ENCODE peak calls at places on chromosomes 11 and 22, in four cellular contexts. Y is pancreas, H is colonic mucosa, C is fibroblast of mammary gland. T is an unnamed sample.
A peak's percentile ranks its signal among the peaks of the same experiment; 100 is the strongest.

GRCh38 chr11:83192846-83193245 is 666 bp upstream of the ANKRD42 start:
- DNase-seq in Y (no peak), C (no peak), H (no peak), T (peak; percentile 54)

GRCh38 chr22:46071451-46072029 is 78.8 kb upstream of the PPARA start:
- DNase-seq in C (peak; percentile 94), Y (peak; percentile 90), H (peak; percentile 94), T (peak; percentile 96)

GRCh38 chr11:43518407-43519165 is 159.9 kb downstream of the TTC17 start:
- DNase-seq in Y (no peak), H (no peak), C (peak; percentile 19), T (no peak)

GRCh38 chr11:108933630-108934029 is 268.8 kb downstream of the DDX10 start:
- DNase-seq in H (no peak), Y (no peak), C (peak; percentile 64), T (peak; percentile 69)

GRCh38 chr11:7612661-7613393 is 60.5 kb downstream of the CYB5R2 start:
- DNase-seq in H (no peak), C (no peak), Y (peak; percentile 26), T (peak; percentile 12)

GRCh38 chr11:105937738-105938137 is 84.3 kb downstream of the MSANTD4 start:
- DNase-seq in H (no peak), C (peak; percentile 5), Y (no peak), T (no peak)

GRCh38 chr22:45709866-45710265 is 38.2 kb downstream of the ATXN10 start:
- DNase-seq in H (no peak), Y (no peak), C (peak; percentile 81), T (peak; percentile 44)

GRCh38 chr22:43441216-43441615 is 29.4 kb downstream of the MPPED1 start:
- DNase-seq in C (no peak), Y (no peak), H (no peak), T (no peak)

GRCh38 chr11:71364176-71364671 is 84.0 kb downstream of the DHCR7 start:
- DNase-seq in H (no peak), C (no peak), Y (no peak), T (no peak)

GRCh38 chr22:42562282-42562681 is 8.5 kb downstream of the SERHL2 start:
- DNase-seq in C (no peak), Y (no peak), H (peak; percentile 40), T (no peak)

GRCh38 chr11:26231252-26231661 is 100.7 kb upstream of the ANO3 start:
- DNase-seq in H (no peak), Y (no peak), C (peak; percentile 98), T (peak; percentile 45)

GRCh38 chr11:108497317-108498045 is 703 bp downstream of the POGLUT3 start:
- DNase-seq in C (peak; percentile 99), H (peak; percentile 86), Y (peak; percentile 83), T (peak; percentile 100)

GRCh38 chr11:127528297-127528696 is 527.7 kb upstream of the KIRREL3 start:
- DNase-seq in Y (no peak), C (no peak), H (no peak), T (no peak)

GRCh38 chr11:20966489-20966888 is 297.1 kb downstream of the NELL1 start:
- DNase-seq in Y (no peak), H (no peak), C (no peak), T (no peak)
- TF ChIP-seq CTCF in Y (no peak), H (no peak), C (no peak), T (no peak)

DNA sequence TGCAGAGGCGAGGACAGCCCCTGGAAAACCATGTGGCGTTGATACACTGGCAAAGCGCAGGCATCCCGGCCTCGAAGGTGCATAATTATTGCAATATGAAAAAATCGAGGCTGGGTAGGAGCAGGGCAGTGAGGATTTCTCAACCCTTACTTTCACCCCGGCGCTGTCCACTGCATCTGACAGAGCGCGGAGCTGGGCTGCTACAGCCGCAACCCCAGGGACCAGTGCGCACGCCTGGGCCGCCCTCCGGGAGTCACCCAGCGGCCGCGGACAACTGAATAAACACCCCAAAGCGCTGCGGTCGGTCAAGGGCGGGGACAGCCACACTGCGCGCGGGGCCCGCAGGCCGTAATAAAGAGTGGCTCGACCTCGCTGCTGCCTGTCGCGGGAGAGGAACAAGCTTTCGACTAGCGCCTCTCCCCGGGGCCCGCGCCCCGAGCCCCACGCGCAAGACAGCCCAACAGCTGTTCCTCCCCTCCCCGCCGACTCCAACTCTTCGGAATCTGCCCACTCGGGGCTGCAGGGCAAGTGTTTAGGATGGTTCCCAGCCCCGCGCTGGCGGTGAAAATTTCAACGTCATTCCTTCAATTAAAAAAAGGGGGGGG is 3.6 kb upstream of the WT1 start:
- DNase-seq in C (no peak), Y (no peak), H (no peak), T (no peak)
- H3K4me3 ChIP-seq in C (no peak overlapping the region), Y (no peak overlapping the region), H (no peak overlapping the region), T (peak overlapping the region; percentile 27)

GRCh38 chr11:29751618-29752017 is 265.2 kb downstream of the KCNA4 start:
- DNase-seq in Y (no peak), C (peak; percentile 24), H (no peak), T (no peak)

GRCh38 chr11:29755474-29755873 is 261.4 kb downstream of the KCNA4 start:
- DNase-seq in C (no peak), H (no peak), Y (no peak), T (no peak)

DNA sequence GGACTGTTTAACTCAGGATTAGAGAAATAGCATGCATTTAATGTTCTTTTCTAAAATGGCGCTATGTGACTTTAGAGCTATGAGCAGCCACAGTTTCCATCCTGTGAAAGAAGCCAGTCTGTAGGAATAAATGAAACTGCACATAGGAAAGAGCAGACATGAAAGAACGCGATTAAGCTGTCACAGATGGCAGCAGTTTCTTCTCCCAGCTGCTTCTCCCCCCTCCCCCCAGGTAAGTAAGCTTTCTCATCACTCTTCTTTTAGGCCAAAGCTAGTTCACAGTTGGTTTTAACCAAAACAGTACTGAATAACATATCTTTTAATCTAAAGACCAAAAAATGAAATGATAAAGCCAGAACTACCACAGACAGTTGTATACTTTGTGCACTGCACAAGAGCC is 266.4 kb downstream of the KCNA4 start:
- DNase-seq in Y (no peak), H (no peak), C (no peak), T (no peak)
- TF ChIP-seq CTCF in Y (no peak), H (no peak), C (no peak), T (no peak)

DNA sequence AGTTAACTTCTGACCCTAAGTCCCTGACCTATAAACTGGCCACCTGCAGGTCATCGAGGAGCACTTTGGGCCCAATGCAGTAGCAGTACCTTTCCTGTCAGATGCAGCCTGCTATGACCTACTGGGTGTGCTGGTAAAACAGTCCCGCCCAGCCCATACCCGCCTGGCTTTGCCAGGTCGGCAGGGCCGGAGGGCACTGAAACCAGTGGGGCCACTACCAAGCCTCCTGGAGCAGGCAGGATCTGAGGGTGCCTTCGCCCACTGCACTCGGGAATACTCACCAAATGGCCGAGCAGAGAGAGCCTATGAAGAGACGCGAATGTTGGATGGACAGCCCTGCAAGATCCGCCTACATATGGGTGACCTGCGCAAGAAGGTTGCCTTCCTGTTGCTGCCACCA is 4.4 kb downstream of the C11orf42 start:
- DNase-seq in Y (no peak), C (no peak), H (no peak), T (no peak)
- H3K4me3 ChIP-seq in Y (no peak overlapping the region), C (no peak overlapping the region), H (no peak overlapping the region), T (no peak overlapping the region)

DNA sequence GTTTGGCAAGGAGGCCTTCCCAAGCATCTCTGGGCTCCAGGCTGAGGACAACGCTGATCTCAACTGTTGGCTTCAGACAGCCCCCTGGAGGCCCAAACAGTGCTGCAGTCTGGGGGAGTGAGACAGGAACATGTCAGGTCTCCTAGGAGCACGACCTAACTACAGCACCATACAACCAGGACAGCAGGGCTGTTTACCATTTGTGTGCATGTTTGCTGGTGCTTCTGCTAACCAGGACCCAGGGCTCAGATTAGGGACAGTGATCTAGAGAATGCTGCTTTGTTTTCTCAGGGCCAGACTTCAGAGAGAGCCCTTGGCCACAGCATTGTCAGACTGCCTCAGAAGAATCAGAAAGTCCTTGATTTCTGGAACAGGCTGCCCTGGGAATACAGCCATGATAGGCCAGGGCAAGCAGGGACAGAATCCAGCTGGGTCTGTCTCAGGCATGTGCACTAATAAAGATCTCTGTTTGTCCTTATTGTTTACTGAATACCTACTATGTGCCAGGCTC is 126.5 kb downstream of the VPREB1 start:
- DNase-seq in H (no peak), Y (no peak), C (peak; percentile 1), T (no peak)
- TF ChIP-seq CTCF in H (no peak), Y (no peak), C (no peak), T (peak; percentile 20)

GRCh38 chr22:36371920-36372319 is 15.8 kb downstream of the MYH9 start:
- DNase-seq in C (no peak), Y (no peak), H (no peak), T (no peak)

GRCh38 chr22:36369004-36369921 is 18.5 kb downstream of the MYH9 start:
- DNase-seq in H (no peak), Y (no peak), C (no peak), T (no peak)

GRCh38 chr22:36367479-36367878 is 20.3 kb downstream of the MYH9 start:
- DNase-seq in Y (no peak), H (no peak), C (no peak), T (no peak)

GRCh38 chr22:36368359-36368983 is 19.3 kb downstream of the MYH9 start:
- DNase-seq in H (no peak), Y (no peak), C (peak; percentile 52), T (peak; percentile 79)

GRCh38 chr22:36369922-36370781 is 17.6 kb downstream of the MYH9 start:
- DNase-seq in Y (peak; percentile 59), H (peak; percentile 83), C (peak; percentile 48), T (no peak)
- H3K4me3 ChIP-seq in Y (peak overlapping the region; percentile 17), H (no peak overlapping the region), C (no peak overlapping the region), T (no peak overlapping the region)

GRCh38 chr22:28873183-28873964 is 10.0 kb upstream of the ZNRF3 start:
- DNase-seq in Y (no peak), C (no peak), H (no peak), T (no peak)
- TF ChIP-seq CTCF in Y (no peak), C (no peak), H (no peak), T (no peak)

GRCh38 chr11:76321820-76322524 is 59.0 kb downstream of the THAP12 start:
- DNase-seq in Y (peak; percentile 76), C (no peak), H (no peak), T (no peak)

GRCh38 chr11:76323804-76324203 is 57.1 kb downstream of the THAP12 start:
- DNase-seq in H (no peak), C (no peak), Y (no peak), T (no peak)

GRCh38 chr11:76322593-76323341 is 58.2 kb downstream of the THAP12 start:
- DNase-seq in Y (no peak), C (no peak), H (no peak), T (no peak)

GRCh38 chr11:76320929-76321328 is 60.0 kb downstream of the THAP12 start:
- DNase-seq in Y (no peak), H (no peak), C (no peak), T (no peak)

DNA sequence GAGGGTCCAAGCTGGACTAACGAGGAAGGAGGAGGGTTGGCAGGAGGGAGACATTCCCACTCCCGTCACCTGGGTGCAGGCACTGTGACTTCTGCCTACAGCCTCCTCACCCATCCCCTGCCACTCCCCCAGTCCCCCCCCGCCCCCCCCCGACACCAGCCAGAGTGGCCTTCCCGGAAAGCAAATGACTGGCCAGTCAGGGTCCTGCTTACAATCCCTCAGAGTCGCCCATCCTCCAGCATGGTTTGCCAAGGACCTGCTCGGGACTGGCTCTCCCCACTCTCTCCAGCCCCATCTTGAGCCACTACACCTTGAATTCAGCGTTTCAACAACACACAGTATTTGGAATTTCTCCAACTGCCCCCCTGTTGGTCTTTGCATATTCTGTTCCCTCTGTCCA is 59.6 kb downstream of the THAP12 start:
- DNase-seq in Y (peak; percentile 75), H (no peak), C (no peak), T (no peak)
- H3K4me3 ChIP-seq in Y (peak overlapping the region; percentile 58), H (peak overlapping the region; percentile 35), C (no peak overlapping the region), T (no peak overlapping the region)